ENCODE peak calls at places on chromosomes 5 and 9, in ten cellular contexts. One of them, this sample, is unnamed.

GRCh38 chr9:21576331-21577189 is 94.4 kb upstream of the IFNE start:
- DNase-seq in neural crest cell: no peak
- DNase-seq in CMK: no peak
- DNase-seq in IMR-90: peak; percentile 87
- DNase-seq in hepatic stellate cell: peak; percentile 46
- DNase-seq in EH: peak; percentile 95
- DNase-seq in dorsolateral prefrontal cortex: no peak
- DNase-seq in T-cell: peak; percentile 19
- DNase-seq in NCI-H226: peak; percentile 78
- DNase-seq in Daoy: no peak
- DNase-seq in this sample: peak; percentile 89

GRCh38 chr9:136292591-136293448 is 11.1 kb downstream of the CCDC187 start:
- DNase-seq in neural crest cell: no peak
- DNase-seq in CMK: no peak
- DNase-seq in IMR-90: no peak
- DNase-seq in hepatic stellate cell: no peak
- DNase-seq in EH: no peak
- DNase-seq in dorsolateral prefrontal cortex: no peak
- DNase-seq in T-cell: no peak
- DNase-seq in NCI-H226: no peak
- DNase-seq in Daoy: no peak
- DNase-seq in this sample: no peak

GRCh38 chr5:78597858-78598415 is 50.6 kb downstream of the LHFPL2 start:
- DNase-seq in neural crest cell: no peak
- DNase-seq in CMK: no peak
- DNase-seq in IMR-90: peak; percentile 90
- DNase-seq in hepatic stellate cell: no peak
- DNase-seq in EH: peak; percentile 82
- DNase-seq in dorsolateral prefrontal cortex: no peak
- DNase-seq in T-cell: no peak
- DNase-seq in NCI-H226: peak; percentile 79
- DNase-seq in Daoy: peak; percentile 47
- DNase-seq in this sample: peak; percentile 64

GRCh38 chr5:4817742-4818141 is 322.4 kb upstream of the ADAMTS16 start:
- DNase-seq in neural crest cell: no peak
- DNase-seq in CMK: no peak
- DNase-seq in IMR-90: no peak
- DNase-seq in hepatic stellate cell: no peak
- DNase-seq in EH: no peak
- DNase-seq in dorsolateral prefrontal cortex: no peak
- DNase-seq in T-cell: no peak
- DNase-seq in NCI-H226: no peak
- DNase-seq in Daoy: no peak
- DNase-seq in this sample: no peak

GRCh38 chr5:151598984-151599383 is 7.9 kb upstream of the FAT2 start:
- DNase-seq in neural crest cell: no peak
- DNase-seq in CMK: no peak
- DNase-seq in IMR-90: no peak
- DNase-seq in hepatic stellate cell: no peak
- DNase-seq in EH: no peak
- DNase-seq in dorsolateral prefrontal cortex: no peak
- DNase-seq in T-cell: no peak
- DNase-seq in NCI-H226: no peak
- DNase-seq in Daoy: no peak
- DNase-seq in this sample: no peak

GRCh38 chr9:6907772-6908381 is 150.1 kb downstream of the KDM4C start:
- DNase-seq in neural crest cell: peak; percentile 18
- DNase-seq in CMK: no peak
- DNase-seq in IMR-90: peak; percentile 55
- DNase-seq in hepatic stellate cell: no peak
- DNase-seq in EH: peak; percentile 52
- DNase-seq in dorsolateral prefrontal cortex: no peak
- DNase-seq in T-cell: no peak
- DNase-seq in NCI-H226: no peak
- DNase-seq in Daoy: peak; percentile 21
- DNase-seq in this sample: peak; percentile 66

GRCh38 chr9:119818726-119819435 is 449.6 kb upstream of the BRINP1 start:
- DNase-seq in neural crest cell: no peak
- DNase-seq in CMK: no peak
- DNase-seq in IMR-90: no peak
- DNase-seq in hepatic stellate cell: no peak
- DNase-seq in EH: no peak
- DNase-seq in dorsolateral prefrontal cortex: no peak
- DNase-seq in T-cell: no peak
- DNase-seq in NCI-H226: no peak
- DNase-seq in Daoy: no peak
- DNase-seq in this sample: no peak

GRCh38 chr5:40480392-40480791 is 199.3 kb upstream of the PTGER4 start:
- DNase-seq in neural crest cell: no peak
- DNase-seq in CMK: no peak
- DNase-seq in IMR-90: no peak
- DNase-seq in hepatic stellate cell: no peak
- DNase-seq in EH: peak; percentile 49
- DNase-seq in dorsolateral prefrontal cortex: no peak
- DNase-seq in T-cell: no peak
- DNase-seq in NCI-H226: peak; percentile 47
- DNase-seq in Daoy: peak; percentile 50
- DNase-seq in this sample: no peak

GRCh38 chr9:111744363-111744762 is 50.4 kb downstream of the SHOC1 start:
- DNase-seq in neural crest cell: no peak
- DNase-seq in CMK: no peak
- DNase-seq in IMR-90: no peak
- DNase-seq in hepatic stellate cell: no peak
- DNase-seq in EH: peak; percentile 15
- DNase-seq in dorsolateral prefrontal cortex: no peak
- DNase-seq in T-cell: no peak
- DNase-seq in NCI-H226: no peak
- DNase-seq in Daoy: no peak
- DNase-seq in this sample: no peak

GRCh38 chr5:54558362-54558761 is 40.8 kb downstream of the SNX18 start:
- DNase-seq in neural crest cell: no peak
- DNase-seq in CMK: no peak
- DNase-seq in IMR-90: peak; percentile 51
- DNase-seq in hepatic stellate cell: no peak
- DNase-seq in EH: no peak
- DNase-seq in dorsolateral prefrontal cortex: no peak
- DNase-seq in T-cell: no peak
- DNase-seq in NCI-H226: peak; percentile 67
- DNase-seq in Daoy: no peak
- DNase-seq in this sample: no peak

GRCh38 chr5:108726446-108727091 is 21.1 kb upstream of the FER start:
- DNase-seq in neural crest cell: no peak
- DNase-seq in CMK: no peak
- DNase-seq in IMR-90: peak; percentile 29
- DNase-seq in hepatic stellate cell: no peak
- DNase-seq in EH: peak; percentile 7
- DNase-seq in dorsolateral prefrontal cortex: no peak
- DNase-seq in T-cell: no peak
- DNase-seq in NCI-H226: peak; percentile 41
- DNase-seq in Daoy: peak; percentile 33
- DNase-seq in this sample: no peak

GRCh38 chr5:15510092-15510491 is 10.1 kb downstream of the FBXL7 start:
- DNase-seq in neural crest cell: no peak
- DNase-seq in CMK: no peak
- DNase-seq in IMR-90: peak; percentile 35
- DNase-seq in hepatic stellate cell: no peak
- DNase-seq in EH: peak; percentile 83
- DNase-seq in dorsolateral prefrontal cortex: no peak
- DNase-seq in T-cell: no peak
- DNase-seq in NCI-H226: no peak
- DNase-seq in Daoy: no peak
- DNase-seq in this sample: peak; percentile 81

GRCh38 chr5:136036991-136037705 is 8.4 kb downstream of the TGFBI start:
- DNase-seq in neural crest cell: no peak
- DNase-seq in CMK: no peak
- DNase-seq in IMR-90: peak; percentile 53
- DNase-seq in hepatic stellate cell: no peak
- DNase-seq in EH: peak; percentile 93
- DNase-seq in dorsolateral prefrontal cortex: no peak
- DNase-seq in T-cell: peak; percentile 5
- DNase-seq in NCI-H226: peak; percentile 83
- DNase-seq in Daoy: peak; percentile 94
- DNase-seq in this sample: no peak

GRCh38 chr9:14318934-14319513 is 5.1 kb upstream of the NFIB start:
- DNase-seq in neural crest cell: no peak
- DNase-seq in CMK: no peak
- DNase-seq in IMR-90: no peak
- DNase-seq in hepatic stellate cell: no peak
- DNase-seq in EH: no peak
- DNase-seq in dorsolateral prefrontal cortex: no peak
- DNase-seq in T-cell: no peak
- DNase-seq in NCI-H226: no peak
- DNase-seq in Daoy: no peak
- DNase-seq in this sample: no peak

GRCh38 chr5:14076566-14076965 is 66.6 kb upstream of the TRIO start:
- DNase-seq in neural crest cell: no peak
- DNase-seq in CMK: no peak
- DNase-seq in IMR-90: no peak
- DNase-seq in hepatic stellate cell: no peak
- DNase-seq in EH: no peak
- DNase-seq in dorsolateral prefrontal cortex: no peak
- DNase-seq in T-cell: no peak
- DNase-seq in NCI-H226: no peak
- DNase-seq in Daoy: no peak
- DNase-seq in this sample: no peak

GRCh38 chr5:65961644-65962043 is 35.3 kb downstream of the ERBIN start:
- DNase-seq in neural crest cell: no peak
- DNase-seq in CMK: no peak
- DNase-seq in IMR-90: peak; percentile 79
- DNase-seq in hepatic stellate cell: peak; percentile 36
- DNase-seq in EH: peak; percentile 66
- DNase-seq in dorsolateral prefrontal cortex: no peak
- DNase-seq in T-cell: no peak
- DNase-seq in NCI-H226: peak; percentile 59
- DNase-seq in Daoy: peak; percentile 40
- DNase-seq in this sample: peak; percentile 29

GRCh38 chr9:5767968-5768932 is 64.7 kb downstream of the ERMP1 start:
- DNase-seq in neural crest cell: no peak
- DNase-seq in CMK: no peak
- DNase-seq in IMR-90: no peak
- DNase-seq in hepatic stellate cell: no peak
- DNase-seq in EH: peak; percentile 18
- DNase-seq in dorsolateral prefrontal cortex: no peak
- DNase-seq in T-cell: no peak
- DNase-seq in NCI-H226: no peak
- DNase-seq in Daoy: no peak
- DNase-seq in this sample: peak; percentile 25

GRCh38 chr9:130824616-130825015 is 10.4 kb upstream of the ABL1 start:
- DNase-seq in neural crest cell: no peak
- DNase-seq in CMK: no peak
- DNase-seq in IMR-90: no peak
- DNase-seq in hepatic stellate cell: no peak
- DNase-seq in EH: peak; percentile 31
- DNase-seq in dorsolateral prefrontal cortex: no peak
- DNase-seq in T-cell: no peak
- DNase-seq in NCI-H226: no peak
- DNase-seq in Daoy: no peak
- DNase-seq in this sample: peak; percentile 40

GRCh38 chr5:160441352-160441781 is 19.7 kb downstream of the PTTG1 start:
- DNase-seq in neural crest cell: no peak
- DNase-seq in CMK: no peak
- DNase-seq in IMR-90: peak; percentile 58
- DNase-seq in hepatic stellate cell: no peak
- DNase-seq in EH: no peak
- DNase-seq in dorsolateral prefrontal cortex: no peak
- DNase-seq in T-cell: no peak
- DNase-seq in NCI-H226: no peak
- DNase-seq in Daoy: peak; percentile 38
- DNase-seq in this sample: no peak

GRCh38 chr9:101796044-101796443 is 57.6 kb upstream of the GRIN3A start:
- DNase-seq in neural crest cell: no peak
- DNase-seq in CMK: no peak
- DNase-seq in IMR-90: no peak
- DNase-seq in hepatic stellate cell: no peak
- DNase-seq in EH: no peak
- DNase-seq in dorsolateral prefrontal cortex: no peak
- DNase-seq in T-cell: no peak
- DNase-seq in NCI-H226: no peak
- DNase-seq in Daoy: no peak
- DNase-seq in this sample: no peak

GRCh38 chr9:124164800-124165199 is 92.9 kb upstream of the NEK6 start:
- DNase-seq in neural crest cell: no peak
- DNase-seq in CMK: no peak
- DNase-seq in IMR-90: no peak
- DNase-seq in hepatic stellate cell: no peak
- DNase-seq in EH: no peak
- DNase-seq in dorsolateral prefrontal cortex: peak; percentile 38
- DNase-seq in T-cell: no peak
- DNase-seq in NCI-H226: no peak
- DNase-seq in Daoy: no peak
- DNase-seq in this sample: no peak

GRCh38 chr9:131590449-131590848 is 45.1 kb downstream of the PRRT1B start:
- DNase-seq in neural crest cell: no peak
- DNase-seq in CMK: peak; percentile 54
- DNase-seq in IMR-90: no peak
- DNase-seq in hepatic stellate cell: no peak
- DNase-seq in EH: no peak
- DNase-seq in dorsolateral prefrontal cortex: no peak
- DNase-seq in T-cell: no peak
- DNase-seq in NCI-H226: no peak
- DNase-seq in Daoy: no peak
- DNase-seq in this sample: no peak

GRCh38 chr9:137454506-137455360 is 4.4 kb downstream of the NSMF start:
- DNase-seq in neural crest cell: no peak
- DNase-seq in CMK: no peak
- DNase-seq in IMR-90: no peak
- DNase-seq in hepatic stellate cell: no peak
- DNase-seq in EH: no peak
- DNase-seq in dorsolateral prefrontal cortex: no peak
- DNase-seq in T-cell: no peak
- DNase-seq in NCI-H226: no peak
- DNase-seq in Daoy: no peak
- DNase-seq in this sample: no peak

GRCh38 chr9:117411547-117411946 is 3.3 kb downstream of the ASTN2 start:
- DNase-seq in neural crest cell: peak; percentile 57
- DNase-seq in CMK: no peak
- DNase-seq in IMR-90: peak; percentile 6
- DNase-seq in hepatic stellate cell: peak; percentile 40
- DNase-seq in EH: peak; percentile 25
- DNase-seq in dorsolateral prefrontal cortex: peak; percentile 73
- DNase-seq in T-cell: no peak
- DNase-seq in NCI-H226: no peak
- DNase-seq in Daoy: peak; percentile 7
- DNase-seq in this sample: no peak